ENCODE peak calls at places on chromosomes 12 and 14, in seven cellular contexts. O, X, W, U, L, F and P are unnamed samples.

GRCh38 chr14:92666251-92666650 is 82.2 kb downstream of the LGMN start:
- DNase-seq in F (no peak), W (no peak), U (no peak), X (no peak), O (no peak), L (no peak), P (no peak)

GRCh38 chr12:29103539-29103974 is 45.5 kb upstream of the FAR2 start:
- DNase-seq in W (no peak), X (no peak), U (no peak), O (no peak), F (no peak), L (no peak), P (no peak)

GRCh38 chr14:24411468-24412454 is 13.0 kb downstream of the NYNRIN start:
- DNase-seq in O (peak), W (no peak), F (peak), U (no peak), L (no peak), X (no peak), P (no peak)

GRCh38 chr12:121175383-121176119 is 34.4 kb upstream of the P2RX4 start:
- DNase-seq in L (no peak), W (peak), F (no peak), X (no peak), U (no peak), O (no peak), P (peak)

GRCh38 chr12:3898751-3899150 is 25.6 kb upstream of the PARP11 start:
- DNase-seq in U (no peak), X (no peak), O (no peak), W (no peak), F (no peak), L (no peak), P (no peak)

GRCh38 chr14:76682367-76682766 is 78.9 kb upstream of the VASH1 start:
- DNase-seq in F (no peak), U (no peak), X (no peak), O (no peak), W (no peak), L (no peak), P (no peak)

GRCh38 chr12:93825501-93825888 is 148.3 kb downstream of the CRADD start:
- DNase-seq in X (no peak), L (no peak), W (no peak), O (no peak), U (no peak), F (no peak), P (no peak)

GRCh38 chr14:57999471-57999870 is 133.6 kb upstream of the SLC35F4 start:
- DNase-seq in X (no peak), O (no peak), F (peak), U (no peak), W (no peak), L (no peak), P (no peak)

GRCh38 chr12:47602330-47602729 is 103.5 kb downstream of the RPAP3 start:
- DNase-seq in U (no peak), W (no peak), X (no peak), O (no peak), L (no peak), F (no peak), P (no peak)

GRCh38 chr12:27969011-27969900 is 3.3 kb downstream of the PTHLH start:
- DNase-seq in U (no peak), X (no peak), W (peak), L (no peak), F (no peak), O (peak), P (peak)

GRCh38 chr12:570237-570925 is 92.9 kb downstream of the NINJ2 start:
- DNase-seq in X (peak), U (peak), W (peak), L (peak), F (peak), O (peak), P (peak)

GRCh38 chr14:51616724-51617409 is 34.8 kb upstream of the FRMD6 start:
- DNase-seq in X (no peak), F (peak), O (no peak), W (no peak), L (no peak), U (no peak), P (no peak)

GRCh38 chr12:87816186-87816585 is 213.0 kb downstream of the C12orf50 start:
- DNase-seq in X (no peak), L (no peak), W (no peak), F (no peak), U (no peak), O (no peak), P (no peak)

GRCh38 chr12:112170971-112171596 is 45.7 kb downstream of the TRAFD1 start:
- DNase-seq in X (no peak), L (no peak), W (no peak), U (no peak), O (no peak), F (no peak), P (no peak)

GRCh38 chr12:80472912-80473500 is 29.0 kb downstream of the PTPRQ start:
- DNase-seq in W (no peak), L (no peak), F (peak), O (peak), U (no peak), X (peak), P (no peak)

GRCh38 chr12:22160396-22161003 is 114.5 kb downstream of the CMAS start:
- DNase-seq in O (no peak), L (no peak), X (no peak), W (no peak), F (no peak), U (no peak), P (no peak)

GRCh38 chr12:111268738-111269572 is 99.9 kb downstream of the PHETA1 start:
- DNase-seq in X (no peak), O (no peak), L (no peak), F (no peak), W (no peak), U (no peak), P (no peak)

GRCh38 chr12:30067156-30067555 is 283.4 kb upstream of the TMTC1 start:
- DNase-seq in F (peak), W (no peak), X (no peak), U (no peak), O (no peak), L (no peak), P (no peak)

GRCh38 chr14:88998027-88998426 is 173.6 kb downstream of the TTC8 start:
- DNase-seq in F (no peak), X (no peak), L (no peak), W (no peak), U (no peak), O (no peak), P (no peak)

GRCh38 chr14:50954811-50955372 is 10.6 kb upstream of the PYGL start:
- DNase-seq in U (no peak), W (no peak), O (peak), L (no peak), X (no peak), F (peak), P (no peak)

GRCh38 chr14:39665084-39665483 is 232.9 kb upstream of the FBXO33 start:
- DNase-seq in X (no peak), F (no peak), O (no peak), W (no peak), L (no peak), U (no peak), P (no peak)

GRCh38 chr14:94509356-94509755 is at the start of gene SERPINA12:
- DNase-seq in O (no peak), L (no peak), X (no peak), W (no peak), F (no peak), U (no peak), P (no peak)

GRCh38 chr12:116774020-116774419 is 35.9 kb downstream of the RNFT2 start:
- DNase-seq in O (no peak), U (no peak), F (no peak), X (no peak), W (no peak), L (no peak), P (no peak)

GRCh38 chr12:52534482-52534881 is 14.3 kb upstream of the KRT5 start:
- DNase-seq in F (no peak), L (no peak), W (no peak), O (no peak), U (no peak), X (no peak), P (no peak)

GRCh38 chr12:64946132-64946829 is 121.8 kb downstream of the TBC1D30 start:
- DNase-seq in L (no peak), O (peak), U (no peak), X (no peak), F (no peak), W (peak), P (no peak)

GRCh38 chr14:74551431-74551830 is 57.9 kb downstream of the ISCA2 start:
- DNase-seq in X (no peak), W (no peak), O (no peak), F (no peak), U (no peak), L (no peak), P (no peak)
- TF ChIP-seq CTCF in X (no peak), W (no peak), O (no peak), F (no peak), U (no peak), L (no peak), P (no peak)

DNA sequence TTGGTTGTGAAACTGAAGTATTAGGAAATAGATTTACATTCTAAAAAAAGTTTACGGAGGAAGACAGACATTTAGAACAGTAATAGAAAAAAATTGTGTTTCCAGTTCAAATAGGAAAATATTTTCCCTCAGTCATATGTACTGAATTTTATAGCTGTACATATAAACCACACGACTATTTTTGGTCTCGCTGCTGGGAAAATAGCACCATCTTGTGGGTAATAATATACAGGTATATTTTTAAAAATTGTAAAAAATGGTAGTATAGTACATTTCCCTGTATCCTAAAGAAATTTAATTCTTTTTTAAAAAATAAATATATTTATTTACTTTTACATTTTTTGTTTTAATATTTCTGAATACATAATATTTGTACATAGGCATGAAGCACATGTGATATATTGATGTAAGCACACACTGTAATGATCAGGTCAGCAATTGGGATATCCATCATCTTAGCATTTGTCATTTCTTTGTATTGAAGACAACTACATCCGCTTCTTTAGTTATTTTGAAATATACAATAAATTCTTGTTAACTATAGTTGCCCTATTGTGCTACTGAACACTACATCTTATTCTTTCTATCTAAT is 168.6 kb downstream of the ALX1 start:
- DNase-seq in F (peak), U (no peak), X (no peak), W (no peak), L (no peak), O (peak), P (no peak)
- TF ChIP-seq CTCF in F (peak), U (no peak), X (peak), W (no peak), L (peak), O (peak), P (peak)

DNA sequence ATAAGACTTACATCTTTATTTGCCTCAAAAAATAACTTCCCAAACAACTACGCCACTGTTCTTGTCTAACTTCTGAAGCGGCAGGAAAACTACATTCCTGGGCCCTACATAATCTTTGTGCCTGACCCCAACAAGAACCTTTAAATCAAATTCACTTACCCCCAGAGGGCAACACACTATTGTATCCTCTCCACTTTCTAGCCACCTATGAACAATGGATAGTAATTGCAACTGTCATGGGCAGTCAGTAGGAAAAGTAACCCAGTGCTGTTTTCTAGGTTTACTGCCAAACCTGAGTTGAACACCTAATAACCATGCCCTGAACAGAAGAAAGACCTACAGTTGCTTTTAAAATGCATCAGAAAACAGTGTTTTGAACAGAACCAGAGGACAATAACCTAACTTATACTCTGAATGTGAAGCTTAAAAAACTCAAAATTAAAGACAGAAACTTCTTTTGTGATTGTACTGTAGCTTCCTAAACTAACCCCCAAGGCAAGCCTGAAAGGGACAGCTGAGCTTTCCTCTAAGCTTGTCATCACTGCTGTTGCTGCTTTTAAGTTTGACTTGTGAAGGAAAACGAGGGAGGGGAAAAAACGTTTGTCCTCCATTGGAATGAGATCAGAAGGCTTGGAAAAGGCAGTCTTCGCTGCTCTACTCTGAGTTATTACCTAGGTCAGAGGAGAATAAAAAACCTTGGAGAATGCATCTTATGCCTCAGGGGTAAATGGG is 195.7 kb downstream of the SOX5 start:
- DNase-seq in F (no peak), U (no peak), W (no peak), L (no peak), O (no peak), X (no peak), P (no peak)
- TF ChIP-seq CTCF in F (no peak), U (no peak), W (no peak), L (no peak), O (no peak), X (no peak), P (no peak)

GRCh38 chr14:61252354-61253063 is 28.6 kb downstream of the TMEM30B start:
- DNase-seq in U (no peak), W (peak), L (no peak), F (peak), O (peak), X (peak), P (peak)

GRCh38 chr14:61246721-61247120 is 34.4 kb downstream of the TMEM30B start:
- DNase-seq in F (no peak), W (no peak), U (no peak), L (no peak), O (no peak), X (no peak), P (no peak)

GRCh38 chr14:61253064-61253753 is 27.9 kb downstream of the TMEM30B start:
- DNase-seq in L (no peak), F (no peak), W (no peak), O (no peak), X (no peak), U (no peak), P (no peak)

GRCh38 chr14:61247935-61248334 is 33.2 kb downstream of the TMEM30B start:
- DNase-seq in F (peak), X (no peak), O (no peak), L (no peak), W (no peak), U (no peak), P (no peak)

DNA sequence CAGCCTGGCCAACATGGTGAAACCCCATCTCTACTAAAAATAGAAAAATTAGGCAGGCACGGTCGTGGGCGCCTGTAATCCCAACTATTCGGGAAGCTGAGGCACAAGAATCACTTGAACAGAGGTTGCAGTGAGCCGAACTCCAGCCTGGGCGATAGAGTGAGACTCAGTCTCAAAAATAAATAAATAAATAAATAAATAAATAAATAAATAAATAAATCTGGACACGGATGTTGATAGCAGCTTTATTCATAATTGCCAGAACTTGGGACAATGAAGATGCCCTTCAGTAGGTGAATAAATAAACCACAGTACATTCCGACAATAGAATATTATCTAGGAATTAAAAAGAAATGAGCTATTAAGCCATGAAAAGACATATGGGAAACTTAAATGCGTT is 31.1 kb downstream of the TMEM30B start:
- DNase-seq in O (no peak), X (no peak), L (no peak), U (no peak), F (no peak), W (no peak), P (no peak)
- TF ChIP-seq CTCF in O (no peak), X (no peak), L (no peak), U (no peak), F (no peak), W (no peak), P (no peak)

DNA sequence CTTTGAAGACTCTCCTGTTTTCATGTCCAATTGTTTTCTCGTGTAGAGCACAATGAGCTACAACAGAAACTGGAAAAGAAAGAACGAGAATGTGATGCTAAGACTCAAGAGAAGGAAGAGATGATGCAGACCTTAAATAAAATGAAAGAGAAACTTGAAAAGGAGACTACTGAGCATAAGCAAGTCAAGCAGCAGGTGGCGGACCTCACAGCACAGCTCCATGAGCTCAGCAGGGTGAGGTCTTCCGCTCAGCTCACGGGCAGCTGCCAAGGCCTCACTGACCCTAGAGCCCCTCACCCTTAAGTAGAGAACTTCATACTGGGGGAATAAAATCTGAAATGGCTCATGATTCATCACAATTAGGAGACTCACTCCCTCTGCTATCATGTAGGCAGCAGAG is 134.7 kb downstream of the GPR135 start:
- DNase-seq in O (no peak), U (no peak), W (no peak), F (no peak), X (peak), L (no peak), P (no peak)
- TF ChIP-seq CTCF in O (no peak), U (no peak), W (no peak), F (no peak), X (no peak), L (no peak), P (no peak)